ENCODE peak calls at places on chromosome 3, in four cellular contexts. J is H7, M is heart left ventricle, F is AG04450. B is an unnamed sample.
A peak's percentile ranks its signal among the peaks of the same experiment; 100 is the strongest.

GRCh38 chr3:128506721-128507120 is 13.7 kb upstream of the GATA2 start:
- DNase-seq in M (no peak), J (peak; percentile 10), F (no peak), B (no peak)

GRCh38 chr3:149401215-149401925 is 23.9 kb upstream of the TM4SF1 start:
- DNase-seq in F (peak; percentile 50), J (no peak), M (no peak), B (no peak)

GRCh38 chr3:127134466-127134865 is 58.5 kb upstream of the PRR23E start:
- DNase-seq in J (no peak), F (no peak), M (no peak), B (no peak)

GRCh38 chr3:195910499-195910845 is 2.1 kb upstream of the TNK2 start:
- DNase-seq in F (no peak), M (no peak), J (no peak), B (no peak)

GRCh38 chr3:14335774-14336413 is 66.5 kb upstream of the SLC6A6 start:
- DNase-seq in M (no peak), F (no peak), J (no peak), B (no peak)

GRCh38 chr3:27708246-27708645 is 13.9 kb downstream of the EOMES start:
- DNase-seq in J (no peak), F (no peak), M (no peak), B (no peak)

GRCh38 chr3:172129868-172130751 is 90.7 kb downstream of the FNDC3B start:
- DNase-seq in M (peak; percentile 94), F (peak; percentile 96), J (no peak), B (peak; percentile 96)

GRCh38 chr3:16864610-16865313 is 20.0 kb upstream of the PLCL2 start:
- DNase-seq in F (no peak), J (no peak), M (no peak), B (peak; percentile 37)

GRCh38 chr3:177646749-177647148 is 449.5 kb upstream of the TBL1XR1 start:
- DNase-seq in M (no peak), F (no peak), J (no peak), B (no peak)

GRCh38 chr3:110307065-110307809 is 764.4 kb upstream of the NECTIN3 start:
- DNase-seq in J (no peak), M (no peak), F (peak; percentile 26), B (no peak)

GRCh38 chr3:179666436-179667035 is 13.7 kb downstream of the USP13 start:
- DNase-seq in M (peak; percentile 91), F (no peak), J (no peak), B (no peak)

GRCh38 chr3:78848392-78849288 is 919.2 kb downstream of the ROBO1 start:
- DNase-seq in F (no peak), M (no peak), J (no peak), B (no peak)

GRCh38 chr3:45113625-45114050 is 32.5 kb downstream of the CDCP1 start:
- DNase-seq in F (no peak), M (peak; percentile 64), J (no peak), B (no peak)

GRCh38 chr3:149395107-149396089 is 17.9 kb upstream of the TM4SF1 start:
- DNase-seq in J (no peak), M (no peak), F (no peak), B (no peak)

GRCh38 chr3:10232138-10232537 is 16.1 kb upstream of the TATDN2 start:
- DNase-seq in J (no peak), M (no peak), F (no peak), B (no peak)

GRCh38 chr3:32140943-32141342 is 34.5 kb downstream of the GPD1L start:
- DNase-seq in F (no peak), M (no peak), J (no peak), B (no peak)

GRCh38 chr3:13215940-13216546 is 142.8 kb upstream of the IQSEC1 start:
- DNase-seq in F (no peak), J (no peak), M (no peak), B (peak; percentile 70)
- H3K27me3 ChIP-seq in F (no peaks in the 10 kb centered on the region), J (no peaks in the 10 kb centered on the region), M (no peaks in the 10 kb centered on the region), B (no peaks in the 10 kb centered on the region)

DNA sequence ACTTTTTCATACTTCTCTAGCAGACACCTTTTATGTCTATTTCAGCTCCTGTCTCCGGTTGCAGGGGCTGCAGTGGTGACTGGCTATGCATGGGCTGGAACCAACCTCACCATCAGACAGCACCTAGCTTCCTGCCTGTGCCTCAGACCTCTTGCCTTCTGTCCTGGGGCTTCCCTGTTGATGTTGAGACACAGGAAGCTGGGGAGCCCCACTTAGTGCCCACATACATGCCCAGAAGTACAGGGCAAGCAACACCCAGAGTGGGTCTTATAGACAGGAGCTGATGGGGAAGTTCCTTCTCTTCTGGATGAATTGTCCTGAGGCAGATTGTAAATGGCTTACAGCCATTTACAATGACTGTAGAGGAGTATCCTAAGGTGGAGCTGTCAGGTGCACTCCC is 65.3 kb upstream of the SIAH2 start:
- DNase-seq in J (no peak), M (no peak), F (no peak), B (no peak)
- H3K27me3 ChIP-seq in J (no peaks in the 10 kb centered on the region), M (no peaks in the 10 kb centered on the region), F (peaks cover 2% of the 10 kb centered on the region), B (no peaks in the 10 kb centered on the region)

DNA sequence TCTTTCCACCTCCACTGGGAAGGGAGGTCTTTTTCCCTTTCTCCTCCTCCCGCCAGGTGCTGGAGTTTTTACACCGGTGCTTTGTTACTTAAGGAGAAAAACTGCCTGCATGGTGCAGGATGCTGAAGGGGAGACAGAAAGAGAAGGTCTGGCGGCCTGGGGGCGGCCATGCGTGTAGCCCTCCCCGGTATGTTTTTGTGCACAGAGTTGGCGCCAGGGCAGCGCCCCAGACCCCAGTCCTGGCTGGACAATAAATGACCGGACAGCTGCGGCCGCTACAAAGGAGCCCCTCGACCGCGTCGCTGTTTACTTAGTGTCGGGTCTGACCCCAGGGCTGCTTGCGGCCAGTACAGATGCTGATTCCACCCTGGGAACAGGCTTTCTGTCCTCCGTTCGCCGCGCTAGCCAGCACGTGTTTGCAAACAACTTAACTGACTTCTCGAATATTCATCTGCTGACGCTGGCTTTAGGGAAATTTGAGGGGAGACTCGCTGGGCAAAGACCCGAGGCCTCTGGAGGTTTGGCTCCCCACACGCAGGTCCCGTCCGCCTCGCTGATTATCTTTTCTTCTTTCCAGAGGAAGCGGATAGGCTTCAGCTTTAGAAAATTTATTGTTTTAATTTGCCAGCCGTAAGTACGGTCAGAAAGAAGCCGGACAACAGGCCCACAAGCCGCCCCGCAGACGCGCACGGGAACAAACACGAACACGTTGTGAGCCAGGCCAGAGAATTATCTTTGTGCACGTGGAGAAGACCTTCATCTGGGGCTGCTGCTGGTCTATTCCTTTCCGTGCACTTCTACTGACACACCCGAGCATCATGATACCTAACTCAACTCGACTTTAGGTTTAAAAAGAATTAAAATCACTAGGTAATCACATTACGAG is 46.9 kb downstream of the ZIC4 start:
- DNase-seq in M (no peak), F (no peak), J (no peak), B (no peak)
- H3K27me3 ChIP-seq in M (peaks cover 78% of the 10 kb centered on the region), F (peaks cover 87% of the 10 kb centered on the region), J (peaks cover 85% of the 10 kb centered on the region), B (peaks cover 67% of the 10 kb centered on the region)

GRCh38 chr3:147418352-147418751 is 9.2 kb downstream of the ZIC1 start:
- DNase-seq in M (no peak), F (no peak), J (no peak), B (no peak)
- H3K27me3 ChIP-seq in M (peaks cover 94% of the 10 kb centered on the region), F (peaks cover 92% of the 10 kb centered on the region), J (peaks cover 97% of the 10 kb centered on the region), B (peaks cover 74% of the 10 kb centered on the region)

GRCh38 chr3:117995795-117996194 is 1038.9 kb downstream of the IGSF11 start:
- DNase-seq in M (no peak), F (no peak), J (no peak), B (no peak)
- H3K27me3 ChIP-seq in M (peaks cover 23% of the 10 kb centered on the region), F (no peaks in the 10 kb centered on the region), J (peaks cover 25% of the 10 kb centered on the region), B (peaks cover 10% of the 10 kb centered on the region)

GRCh38 chr3:184511741-184512140 is 49.8 kb upstream of the EPHB3 start:
- DNase-seq in F (no peak), M (no peak), J (no peak), B (no peak)
- H3K27me3 ChIP-seq in F (peaks cover 80% of the 10 kb centered on the region), M (peaks cover 10% of the 10 kb centered on the region), J (peaks cover 32% of the 10 kb centered on the region), B (peaks cover 32% of the 10 kb centered on the region)

B was measured in kidney epithelial cell.